ENCODE peak calls at places on chromosomes 12 and 14, in eight cellular contexts. One of them, this sample, is unnamed.
A peak's percentile ranks its signal among the peaks of the same experiment; 100 is the strongest.

GRCh38 chr12:123099556-123100192 is 51.2 kb downstream of the PITPNM2 start:
- DNase-seq in endothelial cell of umbilical vein: no peak
- DNase-seq in CD4-positive, alpha-beta T cell: no peak
- DNase-seq in RWPE2: no peak
- DNase-seq in keratinocyte: no peak
- DNase-seq in stomach: no peak
- DNase-seq in left ventricle myocardium inferior: no peak
- DNase-seq in coronary artery: no peak
- DNase-seq in this sample: no peak

GRCh38 chr12:57151741-57152407 is 4.5 kb upstream of the LRP1-AS start:
- DNase-seq in CD4-positive, alpha-beta T cell: no peak
- DNase-seq in left ventricle myocardium inferior: peak; percentile 61
- DNase-seq in stomach: no peak
- DNase-seq in coronary artery: no peak
- DNase-seq in keratinocyte: no peak
- DNase-seq in endothelial cell of umbilical vein: peak; percentile 21
- DNase-seq in RWPE2: no peak
- DNase-seq in this sample: no peak

GRCh38 chr14:89549381-89550102 is 132.5 kb upstream of the FOXN3 start:
- DNase-seq in left ventricle myocardium inferior: no peak
- DNase-seq in stomach: no peak
- DNase-seq in RWPE2: no peak
- DNase-seq in endothelial cell of umbilical vein: no peak
- DNase-seq in coronary artery: no peak
- DNase-seq in keratinocyte: no peak
- DNase-seq in CD4-positive, alpha-beta T cell: no peak
- DNase-seq in this sample: no peak

GRCh38 chr12:132138941-132139871 is 4.9 kb downstream of the DDX51 start:
- DNase-seq in left ventricle myocardium inferior: no peak
- DNase-seq in endothelial cell of umbilical vein: no peak
- DNase-seq in RWPE2: peak; percentile 32
- DNase-seq in CD4-positive, alpha-beta T cell: no peak
- DNase-seq in stomach: no peak
- DNase-seq in keratinocyte: no peak
- DNase-seq in coronary artery: no peak
- DNase-seq in this sample: no peak

GRCh38 chr14:69046468-69046867 is 67.4 kb upstream of the ACTN1 start:
- DNase-seq in endothelial cell of umbilical vein: peak; percentile 96
- DNase-seq in keratinocyte: no peak
- DNase-seq in left ventricle myocardium inferior: no peak
- DNase-seq in coronary artery: peak; percentile 85
- DNase-seq in stomach: peak; percentile 54
- DNase-seq in RWPE2: no peak
- DNase-seq in CD4-positive, alpha-beta T cell: no peak
- DNase-seq in this sample: no peak

GRCh38 chr12:9761407-9761736 is 671 bp upstream of the CD69 start:
- DNase-seq in stomach: no peak
- DNase-seq in CD4-positive, alpha-beta T cell: no peak
- DNase-seq in RWPE2: no peak
- DNase-seq in keratinocyte: no peak
- DNase-seq in coronary artery: no peak
- DNase-seq in endothelial cell of umbilical vein: no peak
- DNase-seq in left ventricle myocardium inferior: no peak
- DNase-seq in this sample: no peak

GRCh38 chr12:103647267-103647666 is 60.2 kb downstream of the STAB2 start:
- DNase-seq in coronary artery: no peak
- DNase-seq in stomach: no peak
- DNase-seq in keratinocyte: peak; percentile 92
- DNase-seq in left ventricle myocardium inferior: no peak
- DNase-seq in endothelial cell of umbilical vein: peak; percentile 22
- DNase-seq in RWPE2: no peak
- DNase-seq in CD4-positive, alpha-beta T cell: no peak
- DNase-seq in this sample: peak; percentile 91

GRCh38 chr12:47413806-47414205 is 292.0 kb downstream of the RPAP3 start:
- DNase-seq in keratinocyte: no peak
- DNase-seq in left ventricle myocardium inferior: no peak
- DNase-seq in stomach: no peak
- DNase-seq in CD4-positive, alpha-beta T cell: no peak
- DNase-seq in coronary artery: no peak
- DNase-seq in RWPE2: no peak
- DNase-seq in endothelial cell of umbilical vein: no peak
- DNase-seq in this sample: no peak

GRCh38 chr12:46468159-46468558 is 95.6 kb upstream of the SLC38A2 start:
- DNase-seq in RWPE2: no peak
- DNase-seq in coronary artery: no peak
- DNase-seq in stomach: peak; percentile 43
- DNase-seq in keratinocyte: no peak
- DNase-seq in left ventricle myocardium inferior: peak; percentile 42
- DNase-seq in endothelial cell of umbilical vein: no peak
- DNase-seq in CD4-positive, alpha-beta T cell: no peak
- DNase-seq in this sample: no peak

GRCh38 chr12:85626782-85627171 is 209.4 kb downstream of the RASSF9 start:
- DNase-seq in stomach: no peak
- DNase-seq in left ventricle myocardium inferior: no peak
- DNase-seq in coronary artery: no peak
- DNase-seq in RWPE2: no peak
- DNase-seq in CD4-positive, alpha-beta T cell: no peak
- DNase-seq in keratinocyte: no peak
- DNase-seq in endothelial cell of umbilical vein: no peak
- DNase-seq in this sample: no peak

GRCh38 chr14:58808828-58809227 is 171.1 kb downstream of the DACT1 start:
- DNase-seq in coronary artery: no peak
- DNase-seq in endothelial cell of umbilical vein: peak; percentile 61
- DNase-seq in CD4-positive, alpha-beta T cell: no peak
- DNase-seq in keratinocyte: no peak
- DNase-seq in stomach: peak; percentile 38
- DNase-seq in left ventricle myocardium inferior: no peak
- DNase-seq in RWPE2: no peak
- DNase-seq in this sample: peak; percentile 18

GRCh38 chr12:126899926-126900792 is 1366.8 kb upstream of the TMEM132C start:
- DNase-seq in RWPE2: no peak
- DNase-seq in coronary artery: no peak
- DNase-seq in left ventricle myocardium inferior: no peak
- DNase-seq in stomach: no peak
- DNase-seq in endothelial cell of umbilical vein: no peak
- DNase-seq in keratinocyte: no peak
- DNase-seq in CD4-positive, alpha-beta T cell: no peak
- DNase-seq in this sample: no peak

GRCh38 chr12:106030210-106031175 is 108.3 kb downstream of the NUAK1 start:
- DNase-seq in left ventricle myocardium inferior: no peak
- DNase-seq in endothelial cell of umbilical vein: peak; percentile 83
- DNase-seq in coronary artery: no peak
- DNase-seq in keratinocyte: peak; percentile 72
- DNase-seq in CD4-positive, alpha-beta T cell: no peak
- DNase-seq in RWPE2: peak; percentile 78
- DNase-seq in stomach: no peak
- DNase-seq in this sample: peak; percentile 40

GRCh38 chr14:95943699-95944098 is 67.1 kb downstream of the TUNAR start:
- DNase-seq in RWPE2: no peak
- DNase-seq in CD4-positive, alpha-beta T cell: no peak
- DNase-seq in coronary artery: no peak
- DNase-seq in keratinocyte: no peak
- DNase-seq in left ventricle myocardium inferior: no peak
- DNase-seq in stomach: no peak
- DNase-seq in endothelial cell of umbilical vein: no peak
- DNase-seq in this sample: no peak

GRCh38 chr14:74474376-74474775 is 18.7 kb downstream of the NPC2 start:
- DNase-seq in keratinocyte: no peak
- DNase-seq in stomach: no peak
- DNase-seq in left ventricle myocardium inferior: no peak
- DNase-seq in endothelial cell of umbilical vein: no peak
- DNase-seq in coronary artery: no peak
- DNase-seq in RWPE2: no peak
- DNase-seq in CD4-positive, alpha-beta T cell: no peak
- DNase-seq in this sample: no peak

GRCh38 chr12:104886418-104887401 is 71.4 kb downstream of the SLC41A2 start:
- DNase-seq in coronary artery: no peak
- DNase-seq in CD4-positive, alpha-beta T cell: no peak
- DNase-seq in stomach: no peak
- DNase-seq in RWPE2: no peak
- DNase-seq in endothelial cell of umbilical vein: peak; percentile 84
- DNase-seq in keratinocyte: no peak
- DNase-seq in left ventricle myocardium inferior: no peak
- DNase-seq in this sample: no peak

GRCh38 chr12:49930515-49931288 is 19.8 kb upstream of the AQP2 start:
- DNase-seq in CD4-positive, alpha-beta T cell: no peak
- DNase-seq in keratinocyte: no peak
- DNase-seq in RWPE2: no peak
- DNase-seq in stomach: no peak
- DNase-seq in coronary artery: no peak
- DNase-seq in endothelial cell of umbilical vein: peak; percentile 53
- DNase-seq in left ventricle myocardium inferior: no peak
- DNase-seq in this sample: no peak

GRCh38 chr12:48818831-48819590 is 715 bp downstream of the CACNB3 start:
- DNase-seq in RWPE2: no peak
- DNase-seq in coronary artery: no peak
- DNase-seq in CD4-positive, alpha-beta T cell: no peak
- DNase-seq in stomach: no peak
- DNase-seq in keratinocyte: no peak
- DNase-seq in left ventricle myocardium inferior: no peak
- DNase-seq in endothelial cell of umbilical vein: peak; percentile 54
- DNase-seq in this sample: no peak

GRCh38 chr12:56450241-56450640 is 1.0 kb upstream of the TIMELESS start:
- DNase-seq in endothelial cell of umbilical vein: no peak
- DNase-seq in coronary artery: no peak
- DNase-seq in RWPE2: no peak
- DNase-seq in stomach: no peak
- DNase-seq in keratinocyte: no peak
- DNase-seq in left ventricle myocardium inferior: no peak
- DNase-seq in CD4-positive, alpha-beta T cell: no peak
- DNase-seq in this sample: no peak

GRCh38 chr12:26935636-26936378 is 2.0 kb downstream of the INTS13 start:
- DNase-seq in left ventricle myocardium inferior: no peak
- DNase-seq in coronary artery: no peak
- DNase-seq in stomach: no peak
- DNase-seq in keratinocyte: no peak
- DNase-seq in endothelial cell of umbilical vein: peak; percentile 9
- DNase-seq in CD4-positive, alpha-beta T cell: no peak
- DNase-seq in RWPE2: no peak
- DNase-seq in this sample: no peak

GRCh38 chr12:41621288-41621687 is 433.2 kb downstream of the PDZRN4 start:
- DNase-seq in CD4-positive, alpha-beta T cell: no peak
- DNase-seq in endothelial cell of umbilical vein: no peak
- DNase-seq in RWPE2: no peak
- DNase-seq in left ventricle myocardium inferior: no peak
- DNase-seq in keratinocyte: no peak
- DNase-seq in coronary artery: no peak
- DNase-seq in stomach: no peak
- DNase-seq in this sample: no peak

DNA sequence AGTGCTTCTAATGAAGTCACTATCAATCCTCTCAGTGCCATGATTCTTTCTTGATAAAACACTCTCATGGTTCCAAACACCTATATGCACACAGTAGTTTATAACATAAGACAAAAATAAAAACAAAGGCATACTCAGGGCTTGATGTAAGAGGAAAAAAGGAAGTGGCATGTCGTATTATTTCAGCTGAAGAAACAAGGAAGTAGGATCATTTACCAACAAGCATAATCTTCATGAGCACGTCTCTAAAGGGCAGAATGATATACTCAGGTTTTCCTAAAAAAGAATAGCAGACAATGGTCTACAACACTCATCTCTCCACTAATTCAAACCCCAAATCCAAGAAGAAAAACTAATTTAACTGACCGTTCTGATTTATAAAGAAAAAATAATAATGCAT is 33.9 kb downstream of the NUMB start:
- DNase-seq in RWPE2: no peak
- DNase-seq in stomach: no peak
- DNase-seq in endothelial cell of umbilical vein: peak; percentile 88
- DNase-seq in coronary artery: no peak
- DNase-seq in left ventricle myocardium inferior: no peak
- DNase-seq in keratinocyte: no peak
- DNase-seq in CD4-positive, alpha-beta T cell: no peak
- DNase-seq in this sample: peak; percentile 2
- H3K27ac ChIP-seq in RWPE2: no peak overlapping the region
- H3K27ac ChIP-seq in stomach: peak overlapping the region; percentile 46
- H3K27ac ChIP-seq in endothelial cell of umbilical vein: peak overlapping the region; percentile 92
- H3K27ac ChIP-seq in coronary artery: no peak overlapping the region
- H3K27ac ChIP-seq in left ventricle myocardium inferior: peak overlapping the region; percentile 49
- H3K27ac ChIP-seq in keratinocyte: no peak overlapping the region
- H3K27ac ChIP-seq in CD4-positive, alpha-beta T cell: no peak overlapping the region
- H3K27ac ChIP-seq in this sample: peak overlapping the region; percentile 2

DNA sequence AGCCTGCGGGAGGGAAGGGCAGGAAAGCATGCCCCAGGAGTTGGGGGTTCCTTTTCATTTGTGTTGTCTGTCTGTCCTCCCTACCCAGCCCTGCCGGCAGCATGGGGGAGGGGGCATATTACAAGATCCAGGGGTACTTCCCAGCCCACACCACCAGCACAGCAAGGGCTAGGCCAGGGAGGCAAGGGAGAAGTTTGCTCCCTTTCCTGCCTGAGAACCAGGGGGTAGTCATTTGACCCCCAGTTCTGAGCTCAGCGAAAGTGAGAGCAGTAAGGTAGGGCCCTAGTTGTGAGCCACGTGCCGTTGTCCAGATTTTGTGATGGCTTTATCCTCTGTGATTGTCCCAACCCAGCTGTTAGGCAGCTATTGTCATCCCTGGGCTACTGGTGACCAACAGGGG is 364.7 kb downstream of the BCL11B start:
- DNase-seq in stomach: no peak
- DNase-seq in keratinocyte: no peak
- DNase-seq in coronary artery: no peak
- DNase-seq in RWPE2: no peak
- DNase-seq in endothelial cell of umbilical vein: no peak
- DNase-seq in CD4-positive, alpha-beta T cell: no peak
- DNase-seq in left ventricle myocardium inferior: no peak
- DNase-seq in this sample: no peak
- H3K27ac ChIP-seq in stomach: no peak overlapping the region
- H3K27ac ChIP-seq in keratinocyte: peak overlapping the region; percentile 78
- H3K27ac ChIP-seq in coronary artery: no peak overlapping the region
- H3K27ac ChIP-seq in RWPE2: peak overlapping the region; percentile 73
- H3K27ac ChIP-seq in endothelial cell of umbilical vein: no peak overlapping the region
- H3K27ac ChIP-seq in CD4-positive, alpha-beta T cell: no peak overlapping the region
- H3K27ac ChIP-seq in left ventricle myocardium inferior: no peak overlapping the region
- H3K27ac ChIP-seq in this sample: peak overlapping the region; percentile 62

DNA sequence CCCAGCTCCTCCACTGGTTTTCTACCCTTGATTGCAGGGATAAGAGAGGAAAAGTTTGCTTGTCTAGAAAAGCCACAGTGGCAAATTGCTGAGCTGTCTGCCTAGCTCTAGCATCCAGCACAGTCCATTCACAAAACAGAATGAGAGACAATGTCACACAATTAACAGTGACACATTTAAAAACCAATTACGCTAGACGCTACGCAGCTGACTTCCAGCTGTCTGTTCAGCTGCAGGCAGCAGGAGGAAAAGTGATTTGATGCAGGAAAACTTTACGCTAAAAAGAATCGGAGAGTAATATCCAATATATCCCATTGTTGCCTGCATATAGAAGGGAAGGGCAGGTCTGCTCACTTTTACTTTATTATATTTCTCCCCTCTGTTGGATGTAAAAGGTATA is 168.2 kb upstream of the PRICKLE1 start:
- DNase-seq in stomach: no peak
- DNase-seq in coronary artery: no peak
- DNase-seq in CD4-positive, alpha-beta T cell: no peak
- DNase-seq in left ventricle myocardium inferior: no peak
- DNase-seq in keratinocyte: no peak
- DNase-seq in RWPE2: no peak
- DNase-seq in endothelial cell of umbilical vein: no peak
- DNase-seq in this sample: no peak
- H3K27ac ChIP-seq in stomach: no peak overlapping the region
- H3K27ac ChIP-seq in coronary artery: no peak overlapping the region
- H3K27ac ChIP-seq in CD4-positive, alpha-beta T cell: no peak overlapping the region
- H3K27ac ChIP-seq in left ventricle myocardium inferior: no peak overlapping the region
- H3K27ac ChIP-seq in keratinocyte: peak overlapping the region; percentile 11
- H3K27ac ChIP-seq in RWPE2: peak overlapping the region; percentile 62
- H3K27ac ChIP-seq in endothelial cell of umbilical vein: no peak overlapping the region
- H3K27ac ChIP-seq in this sample: peak overlapping the region; percentile 83

GRCh38 chr12:93592641-93593396 is 20.3 kb downstream of the SOCS2 start:
- DNase-seq in CD4-positive, alpha-beta T cell: no peak
- DNase-seq in coronary artery: no peak
- DNase-seq in keratinocyte: no peak
- DNase-seq in stomach: no peak
- DNase-seq in endothelial cell of umbilical vein: no peak
- DNase-seq in left ventricle myocardium inferior: no peak
- DNase-seq in RWPE2: no peak
- DNase-seq in this sample: no peak
- H3K27ac ChIP-seq in CD4-positive, alpha-beta T cell: no peak overlapping the region
- H3K27ac ChIP-seq in coronary artery: peak overlapping the region; percentile 20
- H3K27ac ChIP-seq in keratinocyte: no peak overlapping the region
- H3K27ac ChIP-seq in stomach: peak overlapping the region; percentile 80
- H3K27ac ChIP-seq in endothelial cell of umbilical vein: no peak overlapping the region
- H3K27ac ChIP-seq in left ventricle myocardium inferior: peak overlapping the region; percentile 90
- H3K27ac ChIP-seq in RWPE2: no peak overlapping the region
- H3K27ac ChIP-seq in this sample: no peak overlapping the region